ENCODE peak calls at places on chromosome 15, in five cellular contexts. B is ovary, Y is neural progenitor cell, H is thoracic aorta, X is HFFc6. V is an unnamed sample.
A peak's percentile ranks its signal among the peaks of the same experiment; 100 is the strongest.

GRCh38 chr15:60592386-60593339 is 113.7 kb upstream of the ICE2 start:
- DNase-seq in Y (peak; percentile 95), X (peak; percentile 42), B (peak; percentile 88), H (peak; percentile 33), V (peak; percentile 35)

GRCh38 chr15:35306361-35306981 is 221.4 kb upstream of the NANOGP8 start:
- DNase-seq in B (no peak), X (peak; percentile 54), Y (no peak), H (no peak), V (no peak)

GRCh38 chr15:40322531-40323238 is 807 bp upstream of the INAFM2 start:
- DNase-seq in X (no peak), H (no peak), B (peak; percentile 52), Y (no peak), V (no peak)

GRCh38 chr15:36882487-36883108 is 217.8 kb downstream of the MEIS2 start:
- DNase-seq in B (no peak), X (no peak), H (no peak), Y (peak; percentile 62), V (no peak)

GRCh38 chr15:85642693-85643058 is 152.0 kb downstream of the KLHL25 start:
- DNase-seq in H (peak; percentile 44), B (peak; percentile 82), X (no peak), Y (no peak), V (no peak)

GRCh38 chr15:44289352-44289790 is 852 bp downstream of the GOLM2 start:
- DNase-seq in H (no peak), B (no peak), Y (no peak), X (peak; percentile 8), V (no peak)

GRCh38 chr15:86089422-86089821 is 9.8 kb downstream of the AGBL1 start:
- DNase-seq in H (no peak), X (no peak), Y (peak; percentile 86), B (no peak), V (no peak)

GRCh38 chr15:28952666-28953491 is 67.1 kb downstream of the APBA2 start:
- DNase-seq in X (no peak), Y (no peak), H (no peak), B (no peak), V (no peak)

GRCh38 chr15:38275951-38276350 is 23.3 kb downstream of the SPRED1 start:
- DNase-seq in H (no peak), Y (no peak), B (no peak), X (peak; percentile 16), V (no peak)

GRCh38 chr15:100464256-100464655 is 64.5 kb downstream of the CERS3 start:
- DNase-seq in X (no peak), B (no peak), Y (no peak), H (no peak), V (no peak)

GRCh38 chr15:78203346-78204225 is 30.8 kb downstream of the ACSBG1 start:
- DNase-seq in B (no peak), H (no peak), X (no peak), Y (no peak), V (no peak)

GRCh38 chr15:29056839-29057450 is 171.2 kb downstream of the APBA2 start:
- DNase-seq in H (no peak), X (no peak), B (no peak), Y (no peak), V (no peak)

GRCh38 chr15:68482246-68482645 is 50.3 kb upstream of the ITGA11 start:
- DNase-seq in B (no peak), Y (no peak), X (no peak), H (no peak), V (no peak)

GRCh38 chr15:40721716-40722115 is 26.7 kb downstream of the RAD51 start:
- DNase-seq in X (no peak), Y (no peak), B (no peak), H (no peak), V (no peak)

GRCh38 chr15:40042791-40043320 is 3.9 kb upstream of the SRP14 start:
- DNase-seq in B (no peak), X (no peak), H (no peak), Y (no peak), V (no peak)

GRCh38 chr15:34154725-34155204 is 52.9 kb downstream of the PGBD4 start:
- DNase-seq in X (peak; percentile 21), H (no peak), B (no peak), Y (no peak), V (no peak)

GRCh38 chr15:42215854-42216829 is 8.0 kb upstream of the VPS39 start:
- DNase-seq in B (no peak), X (no peak), H (no peak), Y (no peak), V (no peak)

GRCh38 chr15:73908030-73908821 is 18.0 kb upstream of the LOXL1 start:
- DNase-seq in X (peak; percentile 55), Y (peak; percentile 90), B (peak; percentile 84), H (peak; percentile 58), V (peak; percentile 89)

GRCh38 chr15:51505251-51505650 is 117.3 kb downstream of the DMXL2 start:
- DNase-seq in Y (no peak), H (no peak), X (no peak), B (no peak), V (no peak)

GRCh38 chr15:64842099-64842940 is 605 bp downstream of the PLEKHO2 start:
- DNase-seq in X (no peak), B (no peak), Y (peak; percentile 42), H (no peak), V (no peak)

GRCh38 chr15:56411122-56411749 is 46.0 kb downstream of the TEX9 start:
- DNase-seq in B (no peak), Y (no peak), H (no peak), X (no peak), V (no peak)

GRCh38 chr15:40763801-40764765 is at the start of gene GCHFR:
- DNase-seq in X (peak; percentile 44), Y (peak; percentile 74), B (peak; percentile 86), H (no peak), V (peak; percentile 38)

DNA sequence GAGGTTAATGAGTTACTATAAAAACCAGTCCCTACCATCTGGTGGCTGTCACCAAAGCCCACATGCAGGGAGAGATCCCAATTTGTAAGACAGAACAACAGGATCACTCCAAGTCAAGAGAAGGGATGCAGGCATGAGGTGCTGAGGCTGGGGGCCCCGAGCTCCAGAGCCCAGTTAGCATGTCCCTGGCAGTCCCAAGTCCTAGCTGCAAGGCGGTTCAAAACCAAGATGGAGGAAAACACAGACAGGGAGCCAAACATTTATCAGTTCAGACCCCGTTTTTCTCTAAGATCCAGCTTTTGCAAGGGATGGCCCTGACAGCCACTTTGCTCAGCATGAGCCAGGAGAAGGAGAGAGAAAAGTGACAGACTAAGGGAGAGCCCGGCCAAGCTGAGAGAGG is 207.0 kb downstream of the UACA start:
- DNase-seq in X (no peak), H (no peak), Y (no peak), B (no peak), V (no peak)
- TF ChIP-seq CTCF in X (no peak), H (no peak), Y (no peak), B (no peak), V (no peak)

GRCh38 chr15:24956131-24956838 is 1.5 kb downstream of the SNRPN start:
- DNase-seq in Y (peak; percentile 89), H (peak; percentile 22), X (peak; percentile 32), B (peak; percentile 80), V (no peak)
- TF ChIP-seq CTCF in Y (no peak), H (no peak), X (no peak), B (no peak), V (no peak)

DNA sequence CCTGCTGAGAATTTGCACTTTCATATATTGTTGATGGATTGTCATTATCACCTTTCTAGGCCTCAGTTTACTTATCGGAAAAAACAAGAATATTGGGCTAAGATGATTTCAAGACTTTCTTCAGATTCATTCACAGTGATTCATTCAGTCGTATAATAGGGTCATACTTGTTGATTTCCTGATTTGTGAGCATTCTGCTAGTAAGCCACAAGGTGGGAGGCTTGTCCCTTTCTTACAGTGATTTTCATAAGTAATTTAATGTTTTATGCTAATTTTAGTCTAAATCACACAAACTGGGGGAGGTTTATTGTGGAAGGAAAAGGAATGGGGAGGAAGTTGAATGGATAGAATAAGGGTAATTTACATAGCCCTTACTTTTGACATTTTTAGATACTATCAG is 126.8 kb upstream of the GOLGA6L4 start:
- DNase-seq in H (no peak), Y (no peak), X (peak; percentile 2), B (no peak), V (no peak)
- TF ChIP-seq CTCF in H (no peak), Y (peak; percentile 25), X (peak; percentile 44), B (no peak), V (no peak)

GRCh38 chr15:70512772-70513362 is 250.5 kb downstream of the UACA start:
- DNase-seq in X (peak; percentile 45), H (no peak), Y (peak; percentile 76), B (no peak), V (no peak)
- TF ChIP-seq CTCF in X (peak; percentile 82), H (peak; percentile 16), Y (peak; percentile 75), B (no peak), V (no peak)

DNA sequence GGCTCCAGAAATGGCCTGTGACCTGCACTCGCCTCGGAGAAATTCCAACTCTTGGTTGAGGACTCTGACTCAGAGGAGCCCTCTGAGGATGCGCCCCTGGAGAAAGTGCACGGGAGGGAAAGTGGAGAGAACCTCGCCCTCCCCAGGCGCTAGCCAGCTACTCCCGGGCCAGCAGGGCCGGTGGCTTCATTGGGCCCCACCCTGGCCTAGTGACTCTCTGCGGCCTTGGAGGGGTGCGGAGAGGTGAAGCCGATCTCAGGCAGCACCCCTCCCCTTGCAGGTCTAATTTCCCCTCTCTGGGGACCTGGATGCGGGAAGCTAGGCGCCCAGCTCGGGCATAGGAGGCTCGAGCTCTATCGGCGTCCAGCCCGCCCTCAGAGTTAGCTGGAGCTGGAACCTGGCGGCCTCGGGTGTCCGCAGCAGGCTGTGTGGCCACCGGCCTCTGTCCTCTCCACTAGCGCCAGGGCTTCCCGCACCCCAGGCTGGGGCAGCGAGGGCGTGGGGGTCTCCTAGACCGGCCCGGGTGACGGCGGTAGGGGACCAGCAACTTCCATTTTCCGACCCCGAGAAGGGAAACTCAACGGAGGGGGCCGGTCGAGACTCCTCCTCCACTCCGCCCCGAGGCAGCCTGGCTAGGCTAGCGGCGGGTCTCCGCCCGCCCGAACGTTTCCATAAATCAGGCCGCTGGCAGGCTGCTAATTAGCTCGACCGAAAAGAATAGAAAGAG is 29.4 kb downstream of the NR2F2 start:
- DNase-seq in X (peak; percentile 49), H (no peak), Y (peak; percentile 90), B (peak; percentile 75), V (no peak)
- TF ChIP-seq CTCF in X (no peak), H (no peak), Y (no peak), B (no peak), V (no peak)